ENCODE peak calls at places on chromosomes 12 and 14, in ten cellular contexts. G is foreskin fibroblast, K is fibroblast of lung, H is AG04450, X is neural progenitor cell, Q is tibial artery, R is RWPE2, N is lower leg skin, D is BJ, W is stomach. A is an unnamed sample.
A peak's percentile ranks its signal among the peaks of the same experiment; 100 is the strongest.

GRCh38 chr12:99985129-99985570 is 414 bp upstream of the ANKS1B start:
- DNase-seq in X (no peak), D (no peak), N (no peak), G (peak; percentile 10), H (no peak), Q (no peak), R (no peak), K (peak; percentile 14), W (no peak), A (no peak)

GRCh38 chr12:21659383-21659782 is 1.7 kb upstream of the LDHB start:
- DNase-seq in N (no peak), W (no peak), K (no peak), H (no peak), D (no peak), Q (no peak), G (no peak), X (no peak), R (no peak), A (no peak)

GRCh38 chr14:35163384-35163783 is 41.0 kb downstream of the PRORP start:
- DNase-seq in W (no peak), H (no peak), R (no peak), X (no peak), Q (no peak), K (no peak), G (no peak), D (no peak), N (no peak), A (no peak)

GRCh38 chr12:14896477-14897184 is 11.0 kb upstream of the MGP start:
- DNase-seq in K (peak; percentile 91), H (peak; percentile 52), Q (no peak), R (no peak), X (no peak), G (peak; percentile 57), D (no peak), N (no peak), W (no peak), A (no peak)

GRCh38 chr12:22609501-22609900 is 15.5 kb upstream of the ETNK1 start:
- DNase-seq in G (no peak), W (no peak), N (no peak), R (no peak), K (peak; percentile 12), Q (no peak), X (no peak), H (no peak), D (no peak), A (no peak)

GRCh38 chr12:30908389-30909087 is 18.0 kb upstream of the TSPAN11 start:
- DNase-seq in K (peak; percentile 82), N (peak; percentile 43), X (no peak), Q (no peak), H (peak; percentile 60), G (peak; percentile 86), W (no peak), D (peak; percentile 95), R (no peak), A (no peak)

GRCh38 chr12:82841379-82841778 is 154.7 kb downstream of the TMTC2 start:
- DNase-seq in G (no peak), W (no peak), H (no peak), N (no peak), X (no peak), R (no peak), K (no peak), D (no peak), Q (no peak), A (no peak)

GRCh38 chr12:52004042-52004648 is 2.6 kb upstream of the TAMALIN start:
- DNase-seq in R (no peak), D (no peak), X (peak; percentile 84), W (peak; percentile 68), Q (no peak), G (peak; percentile 52), N (no peak), K (peak; percentile 39), H (no peak), A (no peak)

GRCh38 chr12:53676715-53677611 is 1.1 kb upstream of the ATP5MC2 start:
- DNase-seq in N (peak; percentile 40), R (no peak), X (peak; percentile 87), G (peak; percentile 52), Q (peak; percentile 81), K (peak; percentile 35), H (no peak), D (no peak), W (peak; percentile 28), A (no peak)

GRCh38 chr14:39015360-39015961 is 87.6 kb downstream of the SEC23A start:
- DNase-seq in R (no peak), N (no peak), X (peak; percentile 68), W (no peak), D (no peak), K (peak; percentile 44), G (peak; percentile 19), Q (no peak), H (no peak), A (peak; percentile 12)

GRCh38 chr12:38889297-38889815 is 16.0 kb downstream of the CPNE8 start:
- DNase-seq in D (no peak), G (no peak), W (no peak), H (no peak), N (no peak), R (no peak), Q (no peak), K (no peak), X (no peak), A (no peak)

GRCh38 chr12:34396861-34397590 is 374.7 kb downstream of the ALG10 start:
- DNase-seq in K (no peak), D (no peak), X (no peak), H (no peak), W (peak; percentile 5), N (peak; percentile 4), G (no peak), Q (peak; percentile 56), R (peak; percentile 27), A (no peak)

GRCh38 chr14:71248204-71248603 is 340.9 kb downstream of the PCNX1 start:
- DNase-seq in Q (no peak), X (no peak), D (peak; percentile 79), W (no peak), H (no peak), G (peak; percentile 53), K (peak; percentile 80), R (no peak), N (no peak), A (no peak)

GRCh38 chr12:1918875-1919236 is 404 bp upstream of the CACNA2D4 start:
- DNase-seq in Q (peak; percentile 41), N (no peak), X (no peak), R (no peak), W (peak; percentile 21), H (no peak), K (no peak), D (no peak), G (no peak), A (no peak)

GRCh38 chr12:18589316-18589715 is 148.5 kb downstream of the PLCZ1 start:
- DNase-seq in R (no peak), Q (no peak), X (no peak), H (no peak), D (no peak), N (no peak), G (no peak), W (no peak), K (no peak), A (no peak)

GRCh38 chr12:104604995-104605675 is 148.4 kb downstream of the CHST11 start:
- DNase-seq in R (no peak), X (no peak), H (no peak), G (no peak), K (no peak), N (no peak), W (no peak), D (no peak), Q (peak; percentile 78), A (no peak)

GRCh38 chr12:9030776-9031175 is 41.4 kb downstream of the KLRG1 start:
- DNase-seq in G (no peak), Q (no peak), D (no peak), R (no peak), K (no peak), H (no peak), W (no peak), N (no peak), X (peak; percentile 20), A (no peak)

GRCh38 chr12:120725151-120725658 is 421 bp upstream of the ACADS start:
- DNase-seq in K (no peak), W (no peak), G (no peak), R (no peak), N (no peak), Q (no peak), D (no peak), X (peak; percentile 33), H (no peak), A (no peak)

DNA sequence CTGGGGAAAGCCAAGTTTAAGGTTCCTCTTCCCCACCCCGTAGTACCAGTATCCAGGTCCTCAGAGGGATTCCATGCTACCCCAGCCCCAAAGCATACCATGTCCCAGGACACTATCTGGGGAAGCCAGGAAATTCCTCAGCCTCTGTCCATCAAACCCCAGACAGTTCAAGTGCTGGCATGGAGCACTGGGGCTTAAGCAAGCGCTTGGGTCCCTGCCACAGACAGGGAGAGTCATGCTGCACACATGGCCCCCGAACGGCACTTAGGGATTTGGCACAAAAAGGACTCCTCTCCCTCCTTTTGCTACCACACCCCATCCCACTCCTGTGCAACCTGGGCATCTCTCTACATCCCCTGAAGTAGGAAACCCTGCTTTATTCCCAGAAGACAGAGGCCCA is 21.8 kb downstream of the ADCY6 start:
- DNase-seq in X (no peak), N (no peak), W (no peak), H (no peak), D (no peak), K (no peak), Q (no peak), R (no peak), G (no peak), A (no peak)
- H3K4me3 ChIP-seq in X (no peak overlapping the region), N (no peak overlapping the region), W (no peak overlapping the region), H (no peak overlapping the region), D (no peak overlapping the region), K (no peak overlapping the region), Q (no peak overlapping the region), R (no peak overlapping the region), G (no peak overlapping the region), A (no peak overlapping the region)

GRCh38 chr12:65878540-65878939 is 54.3 kb downstream of the HMGA2 start:
- DNase-seq in K (peak; percentile 42), Q (no peak), X (peak; percentile 30), G (no peak), R (no peak), D (no peak), W (no peak), N (no peak), H (no peak), A (no peak)
- TF ChIP-seq CTCF in K (peak; percentile 42), Q (peak; percentile 8), X (peak; percentile 26), G (peak; percentile 3), R (peak; percentile 40), D (peak; percentile 48), W (no peak), N (no peak), H (peak; percentile 35), A (no peak)

GRCh38 chr12:111768159-111768895 is 1.6 kb downstream of the ALDH2 start:
- DNase-seq in W (no peak), X (no peak), N (no peak), H (no peak), D (no peak), Q (no peak), G (no peak), K (no peak), R (no peak), A (no peak)
- H3K4me3 ChIP-seq in W (peak overlapping the region; percentile 91), X (peak overlapping the region; percentile 64), N (no peak overlapping the region), H (peak overlapping the region; percentile 78), D (peak overlapping the region; percentile 73), Q (peak overlapping the region; percentile 80), G (peak overlapping the region; percentile 74), K (no peak overlapping the region), R (no peak overlapping the region), A (no peak overlapping the region)

GRCh38 chr14:95394297-95394891 is 74.7 kb upstream of the CLMN start:
- DNase-seq in W (no peak), D (no peak), G (no peak), N (no peak), Q (no peak), X (no peak), R (no peak), K (no peak), H (no peak), A (no peak)
- TF ChIP-seq CTCF in W (no peak), D (no peak), G (no peak), N (no peak), Q (no peak), X (no peak), R (no peak), K (no peak), H (no peak), A (no peak)